ENCODE peak calls at places on chromosomes 12 and 14, in six cellular contexts. Y is neural crest cell, A is GM06990, C is thyroid gland, J is A549, Z is HCT116. F is an unnamed sample.

GRCh38 chr12:118374909-118375308 is 1.4 kb upstream of the SUDS3 start:
- DNase-seq in Y (no peak), A (no peak), C (no peak), J (no peak), Z (no peak), F (no peak)

GRCh38 chr12:6494351-6494743 is 445 bp downstream of the NCAPD2 start:
- DNase-seq in Y (no peak), A (no peak), C (no peak), J (no peak), Z (no peak), F (no peak)

GRCh38 chr12:31773867-31774266 is 45.0 kb upstream of the AMN1 start:
- DNase-seq in Y (no peak), A (no peak), C (no peak), J (no peak), Z (no peak), F (peak)

GRCh38 chr12:71938728-71939385 is at the start of gene TPH2:
- DNase-seq in Y (peak), A (peak), C (peak), J (peak), Z (peak), F (peak)

GRCh38 chr14:104634031-104634760 is 29.6 kb upstream of the TMEM179 start:
- DNase-seq in Y (no peak), A (no peak), C (no peak), J (no peak), Z (no peak), F (no peak)

GRCh38 chr14:92153581-92153980 is 31.8 kb downstream of the CPSF2 start:
- DNase-seq in Y (no peak), A (no peak), C (peak), J (no peak), Z (no peak), F (no peak)

GRCh38 chr14:85599939-85600338 is 70.0 kb downstream of the FLRT2 start:
- DNase-seq in Y (no peak), A (no peak), C (no peak), J (no peak), Z (no peak), F (no peak)

GRCh38 chr12:115203661-115204060 is 519.7 kb upstream of the TBX3 start:
- DNase-seq in Y (no peak), A (no peak), C (no peak), J (no peak), Z (no peak), F (no peak)

GRCh38 chr12:96166765-96167164 is 27.4 kb upstream of the ELK3 start:
- DNase-seq in Y (no peak), A (no peak), C (no peak), J (no peak), Z (no peak), F (no peak)

GRCh38 chr12:93782854-93783253 is 105.7 kb downstream of the CRADD start:
- DNase-seq in Y (no peak), A (no peak), C (no peak), J (no peak), Z (no peak), F (no peak)

GRCh38 chr12:96033549-96034389 is 1.6 kb downstream of the LTA4H start:
- DNase-seq in Y (no peak), A (no peak), C (no peak), J (no peak), Z (no peak), F (no peak)

GRCh38 chr14:50897658-50898175 is 25.9 kb downstream of the ABHD12B start:
- DNase-seq in Y (no peak), A (no peak), C (no peak), J (no peak), Z (no peak), F (no peak)

GRCh38 chr12:111596985-111597730 is 2.0 kb downstream of the ATXN2 start:
- DNase-seq in Y (peak), A (peak), C (peak), J (peak), Z (peak), F (peak)

GRCh38 chr12:115934046-115934445 is 343.4 kb downstream of the MED13L start:
- DNase-seq in Y (no peak), A (no peak), C (no peak), J (no peak), Z (no peak), F (no peak)

GRCh38 chr12:18320036-18320617 is 58.8 kb downstream of the PIK3C2G start:
- DNase-seq in Y (peak), A (no peak), C (no peak), J (peak), Z (peak), F (peak)

GRCh38 chr12:40473979-40474378 is 218.3 kb upstream of the CNTN1 start:
- DNase-seq in Y (no peak), A (no peak), C (no peak), J (no peak), Z (no peak), F (no peak)

GRCh38 chr12:108839011-108839889 is 18.1 kb downstream of the SSH1 start:
- DNase-seq in Y (no peak), A (no peak), C (peak), J (no peak), Z (no peak), F (no peak)

GRCh38 chr14:97707603-97708002 is 910.4 kb downstream of the VRK1 start:
- DNase-seq in Y (no peak), A (peak), C (no peak), J (no peak), Z (no peak), F (no peak)

GRCh38 chr12:123519151-123520001 is 14.1 kb downstream of the RILPL1 start:
- DNase-seq in Y (no peak), A (no peak), C (peak), J (peak), Z (no peak), F (no peak)

GRCh38 chr14:55532645-55533309 is 47.2 kb upstream of the KTN1 start:
- DNase-seq in Y (no peak), A (no peak), C (no peak), J (no peak), Z (no peak), F (no peak)

GRCh38 chr12:122825773-122826724 is 9.2 kb upstream of the HIP1R start:
- DNase-seq in Y (no peak), A (no peak), C (peak), J (peak), Z (no peak), F (no peak)

GRCh38 chr14:77580964-77581505 is 35.4 kb downstream of the SPTLC2 start:
- DNase-seq in Y (no peak), A (peak), C (no peak), J (no peak), Z (no peak), F (peak)

GRCh38 chr12:112905451-112906089 is 1.2 kb upstream of the OAS1 start:
- DNase-seq in Y (no peak), A (no peak), C (no peak), J (no peak), Z (no peak), F (no peak)

GRCh38 chr12:27821259-27821973 is 41.4 kb upstream of the MANSC4 start:
- DNase-seq in Y (peak), A (peak), C (peak), J (peak), Z (peak), F (peak)

GRCh38 chr14:100358396-100358795 is 35.3 kb downstream of the SLC25A47 start:
- DNase-seq in Y (no peak), A (no peak), C (no peak), J (no peak), Z (no peak), F (no peak)

GRCh38 chr14:105294142-105294597 is 6.6 kb downstream of the BRF1 start:
- DNase-seq in Y (no peak), A (peak), C (no peak), J (no peak), Z (no peak), F (no peak)

GRCh38 chr12:38736821-38737220 is 168.6 kb downstream of the CPNE8 start:
- DNase-seq in Y (no peak), A (no peak), C (no peak), J (no peak), Z (no peak), F (no peak)

GRCh38 chr12:13428538-13429265 is 232.2 kb downstream of the EMP1 start:
- DNase-seq in Y (no peak), A (no peak), C (no peak), J (no peak), Z (no peak), F (no peak)

GRCh38 chr14:50718949-50719348 is 50.8 kb upstream of the SAV1 start:
- DNase-seq in Y (no peak), A (no peak), C (no peak), J (no peak), Z (no peak), F (no peak)

GRCh38 chr14:100735271-100735670 is 8.6 kb downstream of the DLK1 start:
- DNase-seq in Y (no peak), A (no peak), C (no peak), J (no peak), Z (no peak), F (no peak)

GRCh38 chr14:68553326-68553725 is 239.5 kb downstream of the ZFP36L1 start:
- DNase-seq in Y (no peak), A (no peak), C (no peak), J (no peak), Z (no peak), F (no peak)

GRCh38 chr14:24367506-24368214 is at the start of gene NFATC4:
- DNase-seq in Y (peak), A (no peak), C (peak), J (no peak), Z (peak), F (peak)

GRCh38 chr12:1883513-1883912 is 34.9 kb downstream of the CACNA2D4 start:
- DNase-seq in Y (no peak), A (no peak), C (no peak), J (no peak), Z (no peak), F (no peak)

GRCh38 chr14:104562606-104563005 is 17.0 kb upstream of the C14orf180 start:
- DNase-seq in Y (no peak), A (no peak), C (no peak), J (no peak), Z (no peak), F (no peak)

GRCh38 chr12:65334534-65334933 is 56.1 kb downstream of the MSRB3 start:
- DNase-seq in Y (no peak), A (no peak), C (no peak), J (no peak), Z (no peak), F (no peak)

GRCh38 chr12:77782034-77782433 is 48.7 kb upstream of the NAV3 start:
- DNase-seq in Y (no peak), A (no peak), C (no peak), J (no peak), Z (no peak), F (no peak)

GRCh38 chr12:45969084-45969483 is 21.3 kb downstream of the SCAF11 start:
- DNase-seq in Y (no peak), A (no peak), C (no peak), J (no peak), Z (no peak), F (no peak)

DNA sequence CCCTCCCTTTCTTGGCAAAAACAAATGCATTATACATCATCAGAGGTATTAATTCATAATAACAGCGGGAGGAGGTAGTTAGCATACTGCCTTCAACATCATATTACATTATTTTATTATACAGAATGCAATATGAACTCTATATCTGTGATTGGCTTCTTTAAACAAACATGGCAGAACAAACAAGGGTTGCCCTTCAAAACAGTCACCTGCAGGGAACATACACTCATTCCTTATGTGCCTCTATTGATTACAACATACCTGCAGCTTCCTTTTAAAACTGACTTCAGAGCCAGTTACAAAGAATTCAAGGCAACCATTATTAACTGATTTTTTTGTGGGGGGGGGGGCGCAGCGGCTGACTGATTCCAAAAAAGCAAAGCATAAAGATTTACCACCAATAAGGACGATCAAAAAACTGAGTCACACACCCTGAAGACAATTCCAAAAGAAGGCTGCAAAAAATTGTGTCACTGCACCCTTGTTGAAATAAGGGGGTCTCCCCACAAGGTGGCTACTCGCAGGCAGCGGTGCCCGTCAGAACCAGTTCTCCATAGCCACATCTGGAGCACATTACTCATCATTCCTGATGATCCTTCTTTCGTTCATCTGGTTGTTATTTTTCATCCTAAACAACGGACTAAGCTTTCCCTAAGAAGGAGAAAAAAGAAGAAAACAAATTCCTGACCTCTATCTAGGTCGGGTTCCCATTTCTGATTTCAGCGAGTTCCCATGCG is 51.8 kb downstream of the SMUG1 start:
- DNase-seq in Y (no peak), A (no peak), C (no peak), J (no peak), Z (no peak), F (no peak)
- TF ChIP-seq CTCF in Y (peak), A (no peak), C (no peak), J (no peak), Z (no peak), F (no peak)

DNA sequence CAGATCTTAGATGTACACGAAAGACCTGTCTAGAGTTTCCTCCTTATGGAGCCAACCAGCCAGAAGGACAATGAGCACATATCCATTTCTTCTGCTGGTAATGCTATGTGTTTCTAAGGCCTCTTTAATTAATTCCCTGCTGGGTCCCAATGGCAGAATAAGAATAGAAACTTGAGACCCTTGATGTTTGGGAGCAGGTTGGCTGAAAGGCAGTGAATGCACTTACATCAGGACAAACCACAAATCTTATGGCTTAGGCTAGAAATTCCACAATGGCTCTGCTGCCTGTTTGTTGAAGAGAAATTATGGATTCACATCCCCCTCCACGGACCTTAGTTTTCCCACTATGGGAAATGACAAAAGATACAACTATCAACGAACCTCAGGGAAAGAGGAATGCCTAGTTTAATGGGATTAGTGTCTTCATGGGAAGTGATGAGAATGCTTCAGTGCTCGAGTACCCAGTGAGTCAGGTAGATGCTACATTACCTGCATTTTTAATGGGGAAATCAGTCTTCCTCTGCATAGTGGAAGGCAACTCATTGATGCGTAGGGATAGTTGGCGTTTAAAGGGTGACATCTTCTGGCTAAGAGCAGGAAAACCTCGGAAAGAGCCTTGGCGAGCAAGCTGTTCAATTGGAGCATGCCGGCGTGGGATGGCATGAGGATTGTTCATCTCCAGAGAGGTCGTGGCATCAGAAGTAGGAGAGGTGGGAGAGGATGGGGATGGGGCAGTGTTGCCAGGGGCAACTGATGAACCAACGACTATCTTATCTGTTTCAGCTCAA is 46.5 kb downstream of the PAPLN start:
- DNase-seq in Y (no peak), A (no peak), C (no peak), J (no peak), Z (no peak), F (no peak)
- TF ChIP-seq CTCF in Y (peak), A (no peak), C (peak), J (peak), Z (no peak), F (no peak)

GRCh38 chr14:54127526-54127925 is 170.9 kb upstream of the BMP4 start:
- DNase-seq in Y (no peak), A (no peak), C (no peak), J (no peak), Z (no peak), F (no peak)

GRCh38 chr14:54126947-54127346 is 170.3 kb upstream of the BMP4 start:
- DNase-seq in Y (no peak), A (no peak), C (peak), J (no peak), Z (no peak), F (no peak)

GRCh38 chr14:54121461-54121860 is 164.8 kb upstream of the BMP4 start:
- DNase-seq in Y (no peak), A (no peak), C (no peak), J (no peak), Z (no peak), F (no peak)

GRCh38 chr14:54123836-54124235 is 167.2 kb upstream of the BMP4 start:
- DNase-seq in Y (no peak), A (no peak), C (no peak), J (no peak), Z (no peak), F (no peak)

GRCh38 chr14:54125109-54125508 is 168.5 kb upstream of the BMP4 start:
- DNase-seq in Y (no peak), A (no peak), C (no peak), J (no peak), Z (no peak), F (no peak)
- TF ChIP-seq CTCF in Y (no peak), A (no peak), C (no peak), J (no peak), Z (no peak), F (no peak)

DNA sequence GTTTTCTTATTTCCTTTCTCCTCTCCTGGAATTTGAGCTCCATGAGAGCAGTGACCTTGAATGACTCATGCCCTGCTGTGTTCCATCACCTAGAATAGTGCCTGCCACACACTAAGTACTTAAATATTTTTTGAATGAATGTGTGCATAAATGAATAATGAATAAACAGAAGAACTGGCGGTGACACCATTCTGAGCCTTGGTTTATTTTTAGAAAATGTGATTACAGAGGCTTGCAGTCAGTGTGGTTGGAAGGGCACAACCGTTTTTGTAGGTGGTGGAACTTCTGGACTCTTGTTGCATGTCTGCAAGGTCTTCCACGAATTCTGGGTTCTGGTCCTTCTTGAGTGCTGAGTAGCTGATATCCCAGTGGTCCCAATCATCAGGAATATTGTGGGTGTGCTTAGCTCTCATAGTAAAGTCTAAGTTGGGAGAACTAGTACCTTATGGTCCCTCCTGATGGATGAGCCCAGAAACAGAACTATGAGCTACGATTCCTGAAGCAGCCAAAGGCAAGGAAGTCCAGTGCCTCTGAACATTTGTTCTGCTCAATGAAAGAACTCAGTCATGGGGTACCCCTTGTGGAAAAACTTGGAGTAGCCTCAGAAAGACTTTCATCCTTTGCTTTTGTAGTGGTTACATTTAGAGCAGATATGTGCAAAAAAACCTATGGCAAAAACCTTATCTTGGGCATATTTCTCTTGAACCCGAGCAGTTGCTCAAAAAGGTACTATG is 28.8 kb upstream of the BHLHE41 start:
- DNase-seq in Y (no peak), A (no peak), C (no peak), J (peak), Z (peak), F (no peak)
- TF ChIP-seq CTCF in Y (no peak), A (no peak), C (no peak), J (no peak), Z (peak), F (no peak)

DNA sequence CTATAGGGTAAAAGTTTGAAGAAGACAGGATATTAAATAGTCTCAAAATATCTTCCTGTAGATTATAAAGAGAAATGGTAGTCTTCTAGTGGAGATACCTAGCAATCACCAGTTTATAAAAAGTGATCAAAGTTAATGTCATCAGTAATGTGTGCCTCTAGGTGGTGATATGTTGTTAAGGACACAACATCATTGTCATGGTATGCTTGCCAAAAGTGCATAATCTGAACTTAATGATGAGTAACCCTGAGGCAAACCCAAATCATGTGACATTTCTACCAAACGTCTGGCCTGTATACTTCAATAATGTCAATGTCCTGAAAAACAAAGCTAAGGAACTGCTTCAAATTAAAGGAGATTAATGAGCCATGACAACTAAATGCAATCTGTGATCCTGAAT is 214.7 kb downstream of the PHLDA1 start:
- DNase-seq in Y (no peak), A (no peak), C (no peak), J (peak), Z (peak), F (no peak)
- TF ChIP-seq CTCF in Y (peak), A (no peak), C (no peak), J (peak), Z (no peak), F (peak)

GRCh38 chr12:50718760-50719159 is 45.1 kb upstream of the ATF1 start:
- DNase-seq in Y (no peak), A (no peak), C (no peak), J (no peak), Z (no peak), F (no peak)
- TF ChIP-seq CTCF in Y (no peak), A (no peak), C (no peak), J (no peak), Z (no peak), F (no peak)

DNA sequence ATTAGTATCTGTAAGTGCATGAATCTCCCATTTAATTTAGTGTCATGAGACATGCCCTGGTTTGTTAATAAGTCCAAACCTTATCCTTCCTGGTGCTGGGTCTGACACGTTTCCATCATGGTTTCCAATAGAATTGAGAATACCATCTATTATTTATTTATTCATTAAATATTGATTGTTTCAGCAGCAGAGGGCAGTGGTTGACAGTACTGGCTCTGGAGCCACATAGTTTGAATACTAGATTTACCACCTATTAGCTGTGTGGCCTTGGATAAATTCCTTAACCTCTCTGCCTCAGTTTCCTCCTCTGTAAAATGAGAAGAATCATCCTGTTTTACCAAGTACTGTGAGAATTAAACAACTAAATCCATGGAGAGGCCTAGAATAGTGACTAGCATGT is 941 bp upstream of the STAB2 start:
- DNase-seq in Y (no peak), A (no peak), C (no peak), J (no peak), Z (no peak), F (no peak)
- TF ChIP-seq CTCF in Y (no peak), A (peak), C (peak), J (peak), Z (no peak), F (no peak)